ENCODE peak calls at places on chromosomes 7 and 10, in six cellular contexts. One of them, this sample, is unnamed.

GRCh38 chr10:36703179-36703578 is 422.2 kb upstream of the ANKRD30A start:
- DNase-seq in MG63: no peak
- DNase-seq in DMS153: no peak
- DNase-seq in MV-4-11: no peak
- DNase-seq in EL: no peak
- DNase-seq in AG04450: no peak
- DNase-seq in this sample: no peak

GRCh38 chr10:128870830-128871597 is 596.0 kb upstream of the MGMT start:
- DNase-seq in AG04450: no peak
- DNase-seq in MV-4-11: no peak
- DNase-seq in MG63: no peak
- DNase-seq in DMS153: no peak
- DNase-seq in EL: no peak
- DNase-seq in this sample: no peak

GRCh38 chr10:612696-613095 is 76.8 kb downstream of the DIP2C start:
- DNase-seq in MG63: no peak
- DNase-seq in EL: no peak
- DNase-seq in DMS153: no peak
- DNase-seq in AG04450: no peak
- DNase-seq in MV-4-11: no peak
- DNase-seq in this sample: no peak

GRCh38 chr7:105219771-105220160 is 169.0 kb downstream of the SRPK2 start:
- DNase-seq in DMS153: no peak
- DNase-seq in MG63: peak
- DNase-seq in MV-4-11: no peak
- DNase-seq in EL: peak
- DNase-seq in AG04450: peak
- DNase-seq in this sample: no peak

GRCh38 chr10:93615576-93615975 is 3.2 kb downstream of the PDE6C start:
- DNase-seq in DMS153: no peak
- DNase-seq in AG04450: no peak
- DNase-seq in MV-4-11: peak
- DNase-seq in MG63: no peak
- DNase-seq in EL: no peak
- DNase-seq in this sample: peak

GRCh38 chr7:74355091-74355490 is 65.9 kb downstream of the CLIP2 start:
- DNase-seq in AG04450: peak
- DNase-seq in EL: peak
- DNase-seq in DMS153: peak
- DNase-seq in MV-4-11: peak
- DNase-seq in MG63: peak
- DNase-seq in this sample: peak

GRCh38 chr7:53800746-53801145 is 741.4 kb upstream of the VSTM2A start:
- DNase-seq in MG63: no peak
- DNase-seq in AG04450: no peak
- DNase-seq in EL: no peak
- DNase-seq in DMS153: no peak
- DNase-seq in MV-4-11: no peak
- DNase-seq in this sample: peak

GRCh38 chr7:70695804-70696104 is 436.2 kb upstream of the GALNT17 start:
- DNase-seq in DMS153: no peak
- DNase-seq in EL: peak
- DNase-seq in MV-4-11: no peak
- DNase-seq in AG04450: no peak
- DNase-seq in MG63: no peak
- DNase-seq in this sample: peak

GRCh38 chr10:95430231-95430951 is 130.8 kb downstream of the SORBS1 start:
- DNase-seq in MG63: peak
- DNase-seq in AG04450: peak
- DNase-seq in DMS153: no peak
- DNase-seq in EL: peak
- DNase-seq in MV-4-11: peak
- DNase-seq in this sample: peak

GRCh38 chr10:126140746-126141273 is 244.4 kb downstream of the FANK1 start:
- DNase-seq in DMS153: no peak
- DNase-seq in MG63: no peak
- DNase-seq in EL: no peak
- DNase-seq in AG04450: no peak
- DNase-seq in MV-4-11: no peak
- DNase-seq in this sample: no peak

GRCh38 chr10:97685395-97685958 is 1.6 kb downstream of the AVPI1 start:
- DNase-seq in MG63: peak
- DNase-seq in AG04450: no peak
- DNase-seq in EL: peak
- DNase-seq in DMS153: no peak
- DNase-seq in MV-4-11: no peak
- DNase-seq in this sample: no peak

GRCh38 chr7:29877196-29877595 is 70.9 kb downstream of the WIPF3 start:
- DNase-seq in AG04450: no peak
- DNase-seq in MG63: no peak
- DNase-seq in DMS153: peak
- DNase-seq in EL: no peak
- DNase-seq in MV-4-11: no peak
- DNase-seq in this sample: no peak

GRCh38 chr7:126635545-126635944 is 617.2 kb downstream of the GRM8 start:
- DNase-seq in EL: no peak
- DNase-seq in DMS153: peak
- DNase-seq in AG04450: no peak
- DNase-seq in MV-4-11: no peak
- DNase-seq in MG63: no peak
- DNase-seq in this sample: no peak

GRCh38 chr10:70733051-70733450 is 52.1 kb downstream of the TBATA start:
- DNase-seq in AG04450: no peak
- DNase-seq in EL: peak
- DNase-seq in DMS153: no peak
- DNase-seq in MG63: no peak
- DNase-seq in MV-4-11: no peak
- DNase-seq in this sample: no peak

GRCh38 chr10:76251773-76252617 is 820.6 kb downstream of the LRMDA start:
- DNase-seq in MV-4-11: no peak
- DNase-seq in EL: peak
- DNase-seq in MG63: no peak
- DNase-seq in DMS153: no peak
- DNase-seq in AG04450: peak
- DNase-seq in this sample: no peak

GRCh38 chr10:62153191-62153590 is 115.5 kb downstream of the RTKN2 start:
- DNase-seq in AG04450: peak
- DNase-seq in EL: peak
- DNase-seq in MG63: no peak
- DNase-seq in DMS153: no peak
- DNase-seq in MV-4-11: peak
- DNase-seq in this sample: no peak

GRCh38 chr7:2048006-2048405 is 184.7 kb downstream of the MAD1L1 start:
- DNase-seq in MV-4-11: no peak
- DNase-seq in MG63: no peak
- DNase-seq in DMS153: no peak
- DNase-seq in EL: no peak
- DNase-seq in AG04450: no peak
- DNase-seq in this sample: no peak

GRCh38 chr10:37754538-37755323 is 102.7 kb downstream of the ZNF248 start:
- DNase-seq in MG63: peak
- DNase-seq in AG04450: no peak
- DNase-seq in EL: peak
- DNase-seq in MV-4-11: peak
- DNase-seq in DMS153: no peak
- DNase-seq in this sample: peak

GRCh38 chr7:140403878-140404564 is at the start of gene RAB19:
- DNase-seq in AG04450: no peak
- DNase-seq in EL: no peak
- DNase-seq in DMS153: peak
- DNase-seq in MV-4-11: no peak
- DNase-seq in MG63: no peak
- DNase-seq in this sample: no peak

GRCh38 chr10:73789659-73790055 is 4.3 kb downstream of the ZSWIM8 start:
- DNase-seq in AG04450: no peak
- DNase-seq in DMS153: no peak
- DNase-seq in MG63: no peak
- DNase-seq in MV-4-11: no peak
- DNase-seq in EL: no peak
- DNase-seq in this sample: no peak

GRCh38 chr7:465710-466400 is 53.8 kb downstream of the PDGFA start:
- DNase-seq in AG04450: no peak
- DNase-seq in MV-4-11: no peak
- DNase-seq in DMS153: no peak
- DNase-seq in EL: no peak
- DNase-seq in MG63: no peak
- DNase-seq in this sample: no peak

GRCh38 chr7:28787116-28787515 is 171.0 kb downstream of the TRIL start:
- DNase-seq in DMS153: no peak
- DNase-seq in MV-4-11: peak
- DNase-seq in AG04450: no peak
- DNase-seq in EL: no peak
- DNase-seq in MG63: no peak
- DNase-seq in this sample: no peak

GRCh38 chr10:110701618-110701971 is 57.5 kb downstream of the RBM20 start:
- DNase-seq in MV-4-11: no peak
- DNase-seq in MG63: no peak
- DNase-seq in EL: no peak
- DNase-seq in DMS153: no peak
- DNase-seq in AG04450: no peak
- DNase-seq in this sample: no peak

GRCh38 chr10:132454296-132455198 is 57.5 kb downstream of the PWWP2B start:
- DNase-seq in DMS153: no peak
- DNase-seq in MV-4-11: no peak
- DNase-seq in AG04450: no peak
- DNase-seq in EL: no peak
- DNase-seq in MG63: no peak
- DNase-seq in this sample: no peak